ENCODE peak calls at places on chromosome 22, in four cellular contexts. U is upper lobe of right lung, L is AG09309, E is tibial nerve. I is an unnamed sample.
A peak's percentile ranks its signal among the peaks of the same experiment; 100 is the strongest.

GRCh38 chr22:47161631-47162030 is 399.2 kb downstream of the TBC1D22A start:
- DNase-seq in U (peak; percentile 57), L (no peak), E (no peak), I (no peak)

GRCh38 chr22:43406186-43406790 is 5.5 kb upstream of the MPPED1 start:
- DNase-seq in U (no peak), L (no peak), E (no peak), I (no peak)

GRCh38 chr22:44523981-44524759 is 26.1 kb upstream of the RTL6 start:
- DNase-seq in U (no peak), L (peak; percentile 93), E (no peak), I (peak; percentile 79)

GRCh38 chr22:44486538-44486937 is 11.5 kb downstream of the RTL6 start:
- DNase-seq in U (no peak), L (no peak), E (no peak), I (no peak)

GRCh38 chr22:32378703-32379272 is 21.1 kb downstream of the RFPL3 start:
- DNase-seq in U (no peak), L (no peak), E (no peak), I (no peak)

GRCh38 chr22:38981005-38981658 is 1.0 kb upstream of the APOBEC3B start:
- DNase-seq in U (no peak), L (no peak), E (no peak), I (no peak)

GRCh38 chr22:44187652-44188230 is 7.0 kb downstream of the PARVG start:
- DNase-seq in U (peak; percentile 30), L (no peak), E (no peak), I (no peak)

GRCh38 chr22:26995222-26995621 is 337.8 kb downstream of the MIAT start:
- DNase-seq in U (no peak), L (no peak), E (no peak), I (no peak)

GRCh38 chr22:39311592-39312400 is 7.6 kb downstream of the RPL3 start:
- DNase-seq in U (no peak), L (no peak), E (no peak), I (no peak)

GRCh38 chr22:28759861-28760560 is 12.5 kb upstream of the CCDC117 start:
- DNase-seq in U (no peak), L (no peak), E (no peak), I (no peak)

GRCh38 chr22:46750861-46751260 is 11.6 kb upstream of the TBC1D22A start:
- DNase-seq in U (peak; percentile 68), L (no peak), E (no peak), I (no peak)

GRCh38 chr22:25085930-25086901 is 113.4 kb upstream of the CRYBB3 start:
- DNase-seq in U (no peak), L (no peak), E (peak; percentile 27), I (no peak)

GRCh38 chr22:44638966-44639739 is 62.9 kb upstream of the PRR5 start:
- DNase-seq in U (peak; percentile 59), L (no peak), E (no peak), I (no peak)

GRCh38 chr22:21991774-21992173 is 9.2 kb upstream of the TOP3B start:
- DNase-seq in U (no peak), L (no peak), E (no peak), I (no peak)

GRCh38 chr22:29706493-29706892 is 13.3 kb upstream of the CABP7 start:
- DNase-seq in U (no peak), L (no peak), E (no peak), I (no peak)

GRCh38 chr22:22085702-22086500 is 103.3 kb upstream of the TOP3B start:
- DNase-seq in U (no peak), L (no peak), E (no peak), I (no peak)

GRCh38 chr22:22576244-22576988 is 17.4 kb upstream of the PRAME start:
- DNase-seq in U (peak; percentile 74), L (no peak), E (no peak), I (no peak)

GRCh38 chr22:45397806-45398205 is 15.6 kb downstream of the SMC1B start:
- DNase-seq in U (no peak), L (no peak), E (no peak), I (no peak)

GRCh38 chr22:46425011-46425410 is 89.5 kb downstream of the TRMU start:
- DNase-seq in U (no peak), L (peak; percentile 64), E (no peak), I (no peak)

GRCh38 chr22:28893810-28894209 is 10.4 kb downstream of the ZNRF3 start:
- DNase-seq in U (no peak), L (no peak), E (no peak), I (no peak)

GRCh38 chr22:46918197-46918596 is 155.7 kb downstream of the TBC1D22A start:
- DNase-seq in U (no peak), L (no peak), E (no peak), I (no peak)

GRCh38 chr22:17411213-17411612 is 42.0 kb downstream of the CECR2 start:
- DNase-seq in U (no peak), L (no peak), E (no peak), I (no peak)

GRCh38 chr22:43203471-43203981 is 16.6 kb upstream of the TTLL12 start:
- DNase-seq in U (peak; percentile 66), L (no peak), E (no peak), I (no peak)

GRCh38 chr22:17057959-17058814 is 26.6 kb upstream of the IL17RA start:
- DNase-seq in U (peak; percentile 69), L (peak; percentile 38), E (peak; percentile 55), I (peak; percentile 27)

GRCh38 chr22:23214398-23214797 is 34.1 kb downstream of the BCR start:
- DNase-seq in U (no peak), L (no peak), E (no peak), I (no peak)

GRCh38 chr22:48693377-48694135 is 1134.1 kb downstream of the BRD1 start:
- DNase-seq in U (no peak), L (no peak), E (no peak), I (no peak)

GRCh38 chr22:48695731-48696305 is 1131.9 kb downstream of the BRD1 start:
- DNase-seq in U (no peak), L (no peak), E (no peak), I (no peak)

GRCh38 chr22:48695251-48695650 is 1132.4 kb downstream of the BRD1 start:
- DNase-seq in U (no peak), L (no peak), E (no peak), I (no peak)

GRCh38 chr22:48692734-48693376 is 1134.8 kb downstream of the BRD1 start:
- DNase-seq in U (no peak), L (no peak), E (peak; percentile 27), I (no peak)

DNA sequence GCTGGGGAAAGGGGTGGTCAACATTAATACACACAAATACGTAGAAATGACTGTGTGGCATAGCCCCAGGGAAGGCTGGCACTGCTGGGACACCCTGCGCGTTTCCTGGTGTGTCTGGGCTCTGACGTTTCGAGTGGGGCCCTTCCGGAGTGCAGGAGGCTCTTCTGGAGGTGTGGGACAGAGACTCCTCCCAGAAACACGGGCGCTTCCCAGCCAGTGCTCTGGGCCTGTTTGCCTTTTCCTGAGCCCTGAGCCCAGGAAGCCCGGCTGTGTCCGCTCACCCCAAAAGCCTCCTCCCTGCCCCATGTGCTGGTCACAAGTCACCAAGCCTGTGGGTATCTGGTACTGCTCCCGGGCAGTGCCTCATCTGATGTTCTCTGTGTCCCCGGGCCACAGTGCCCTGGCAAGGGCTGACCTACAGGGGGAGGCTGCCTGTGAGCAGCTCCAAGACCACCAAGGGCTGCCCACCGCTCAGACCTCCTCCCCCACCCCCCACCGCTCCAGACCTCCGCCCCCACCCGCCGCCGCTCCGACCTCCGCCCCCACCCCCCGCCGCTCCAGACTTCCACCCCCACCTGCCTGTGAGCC is 1133.3 kb downstream of the BRD1 start:
- DNase-seq in U (no peak), L (no peak), E (no peak), I (no peak)
- H3K4me3 ChIP-seq in U (no peak overlapping the region), L (no peak overlapping the region), E (peak overlapping the region; percentile 44), I (no peak overlapping the region)

GRCh38 chr22:37269930-37270678 is 12.2 kb upstream of the CYTH4 start:
- DNase-seq in U (no peak), L (no peak), E (no peak), I (no peak)

GRCh38 chr22:37263966-37264887 is 18.1 kb upstream of the CYTH4 start:
- DNase-seq in U (peak; percentile 37), L (no peak), E (no peak), I (no peak)

GRCh38 chr22:37267128-37267587 is 15.2 kb upstream of the CYTH4 start:
- DNase-seq in U (peak; percentile 76), L (no peak), E (no peak), I (no peak)

GRCh38 chr22:37267661-37268413 is 14.5 kb upstream of the CYTH4 start:
- DNase-seq in U (peak; percentile 57), L (no peak), E (no peak), I (no peak)

DNA sequence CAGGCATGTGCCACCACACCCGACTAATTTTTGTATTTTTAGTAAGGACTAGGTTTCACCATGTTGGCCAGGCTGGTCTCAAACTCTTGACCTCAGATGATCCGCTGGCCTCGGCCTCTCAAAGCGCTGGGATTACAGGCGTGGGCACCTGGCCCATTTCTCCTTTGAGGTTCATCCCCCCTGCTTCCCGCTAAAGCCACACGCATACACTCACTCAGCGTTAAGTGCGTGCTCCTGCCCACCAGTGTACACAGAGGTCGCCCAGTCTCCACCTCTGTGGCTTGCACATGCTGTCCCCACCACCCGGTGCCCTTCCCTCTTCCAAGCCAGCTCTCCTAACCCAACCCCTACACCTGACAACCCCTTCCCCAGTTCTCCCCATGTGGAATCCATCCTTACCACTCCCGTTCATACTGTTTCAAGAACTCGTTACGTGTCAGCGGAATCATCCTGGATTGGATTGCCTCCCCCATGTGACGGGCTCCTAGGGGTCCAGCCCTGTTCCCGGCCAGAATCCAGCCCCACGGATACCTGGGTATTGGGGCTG is 15.7 kb upstream of the CYTH4 start:
- DNase-seq in U (peak; percentile 60), L (no peak), E (no peak), I (no peak)
- H3K4me3 ChIP-seq in U (peak overlapping the region; percentile 36), L (peak overlapping the region; percentile 52), E (peak overlapping the region; percentile 43), I (peak overlapping the region; percentile 41)

DNA sequence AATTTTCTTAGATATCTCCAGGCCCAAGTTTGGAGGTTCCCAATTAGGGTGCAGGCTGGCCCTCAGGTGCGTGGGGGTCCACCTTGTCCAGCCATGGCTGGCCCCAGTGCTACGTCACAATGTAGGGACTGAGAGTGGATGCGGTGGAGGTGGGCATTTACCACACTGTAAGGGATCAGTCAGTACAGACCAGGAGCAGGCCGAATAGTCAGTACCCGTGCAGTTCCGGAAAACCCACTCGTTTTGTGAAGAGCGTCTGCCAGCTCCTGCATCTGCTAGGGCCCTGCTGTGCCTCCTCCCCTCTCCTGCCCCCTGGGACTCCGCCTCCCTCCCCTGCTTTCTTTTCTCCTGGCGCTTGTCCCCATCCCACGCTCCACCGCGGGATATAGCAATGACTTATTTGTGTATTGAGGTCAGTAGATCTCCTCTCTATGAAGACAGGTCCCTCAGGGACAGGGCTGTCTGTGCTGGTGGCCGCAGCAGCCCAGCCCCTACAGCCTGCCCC is 50.4 kb upstream of the SEPTIN5 start:
- DNase-seq in U (no peak), L (no peak), E (no peak), I (peak; percentile 69)
- H3K4me3 ChIP-seq in U (no peak overlapping the region), L (no peak overlapping the region), E (no peak overlapping the region), I (no peak overlapping the region)

GRCh38 chr22:36423461-36424404 is 36.0 kb upstream of the MYH9 start:
- DNase-seq in U (no peak), L (no peak), E (no peak), I (no peak)

GRCh38 chr22:36419177-36419911 is 31.6 kb upstream of the MYH9 start:
- DNase-seq in U (no peak), L (no peak), E (peak; percentile 38), I (no peak)

GRCh38 chr22:36417281-36417686 is 29.5 kb upstream of the MYH9 start:
- DNase-seq in U (peak; percentile 76), L (no peak), E (no peak), I (no peak)

GRCh38 chr22:36422287-36423014 is 34.7 kb upstream of the MYH9 start:
- DNase-seq in U (no peak), L (no peak), E (no peak), I (no peak)

GRCh38 chr22:36419912-36420882 is 32.4 kb upstream of the MYH9 start:
- DNase-seq in U (no peak), L (no peak), E (peak; percentile 32), I (no peak)
- H3K4me3 ChIP-seq in U (peak overlapping the region; percentile 29), L (no peak overlapping the region), E (peak overlapping the region; percentile 12), I (no peak overlapping the region)